ENCODE peak calls at places on chromosomes 1 and 21, in seven cellular contexts. One of them, this sample, is unnamed.

GRCh38 chr1:234607091-234608025 is 2.6 kb downstream of the IRF2BP2 start:
- DNase-seq in stimulated activated CD4-positive, alpha-beta T cell treated with anti-CD3 and anti-CD28 coated beads, Interleukin-4, amount 100 ng/mL, for 24 hours: peak
- DNase-seq in SW480: peak
- DNase-seq in tibial nerve: no peak
- DNase-seq in activated T-helper 1 cell treated with Interleukin-2 at 50 U/mL for 16 hours: no peak
- DNase-seq in HFFc6: no peak
- DNase-seq in body of pancreas: peak
- DNase-seq in this sample: peak

GRCh38 chr1:25833158-25833557 is 13.4 kb downstream of the MTFR1L start:
- DNase-seq in body of pancreas: no peak
- DNase-seq in tibial nerve: no peak
- DNase-seq in stimulated activated CD4-positive, alpha-beta T cell treated with anti-CD3 and anti-CD28 coated beads, Interleukin-4, amount 100 ng/mL, for 24 hours: no peak
- DNase-seq in HFFc6: no peak
- DNase-seq in activated T-helper 1 cell treated with Interleukin-2 at 50 U/mL for 16 hours: no peak
- DNase-seq in SW480: no peak
- DNase-seq in this sample: no peak

GRCh38 chr1:102776074-102776473 is 332.2 kb downstream of the COL11A1 start:
- DNase-seq in tibial nerve: no peak
- DNase-seq in SW480: peak
- DNase-seq in HFFc6: no peak
- DNase-seq in stimulated activated CD4-positive, alpha-beta T cell treated with anti-CD3 and anti-CD28 coated beads, Interleukin-4, amount 100 ng/mL, for 24 hours: no peak
- DNase-seq in body of pancreas: no peak
- DNase-seq in activated T-helper 1 cell treated with Interleukin-2 at 50 U/mL for 16 hours: no peak
- DNase-seq in this sample: no peak

GRCh38 chr1:17883136-17883535 is 128.0 kb downstream of the ACTL8 start:
- DNase-seq in stimulated activated CD4-positive, alpha-beta T cell treated with anti-CD3 and anti-CD28 coated beads, Interleukin-4, amount 100 ng/mL, for 24 hours: no peak
- DNase-seq in HFFc6: no peak
- DNase-seq in body of pancreas: no peak
- DNase-seq in SW480: no peak
- DNase-seq in tibial nerve: no peak
- DNase-seq in activated T-helper 1 cell treated with Interleukin-2 at 50 U/mL for 16 hours: no peak
- DNase-seq in this sample: no peak

GRCh38 chr1:49298304-49298703 is 521.6 kb upstream of the BEND5 start:
- DNase-seq in SW480: no peak
- DNase-seq in tibial nerve: no peak
- DNase-seq in body of pancreas: peak
- DNase-seq in HFFc6: no peak
- DNase-seq in stimulated activated CD4-positive, alpha-beta T cell treated with anti-CD3 and anti-CD28 coated beads, Interleukin-4, amount 100 ng/mL, for 24 hours: no peak
- DNase-seq in activated T-helper 1 cell treated with Interleukin-2 at 50 U/mL for 16 hours: no peak
- DNase-seq in this sample: no peak

GRCh38 chr1:80417651-80418050 is 1383.1 kb upstream of the ADGRL2 start:
- DNase-seq in SW480: no peak
- DNase-seq in body of pancreas: no peak
- DNase-seq in HFFc6: no peak
- DNase-seq in tibial nerve: no peak
- DNase-seq in stimulated activated CD4-positive, alpha-beta T cell treated with anti-CD3 and anti-CD28 coated beads, Interleukin-4, amount 100 ng/mL, for 24 hours: no peak
- DNase-seq in activated T-helper 1 cell treated with Interleukin-2 at 50 U/mL for 16 hours: no peak
- DNase-seq in this sample: no peak

GRCh38 chr1:157429841-157430240 is 122.5 kb downstream of the FCRL5 start:
- DNase-seq in SW480: no peak
- DNase-seq in stimulated activated CD4-positive, alpha-beta T cell treated with anti-CD3 and anti-CD28 coated beads, Interleukin-4, amount 100 ng/mL, for 24 hours: no peak
- DNase-seq in HFFc6: no peak
- DNase-seq in body of pancreas: no peak
- DNase-seq in tibial nerve: no peak
- DNase-seq in activated T-helper 1 cell treated with Interleukin-2 at 50 U/mL for 16 hours: no peak
- DNase-seq in this sample: no peak

GRCh38 chr21:31459457-31459856 is 115.4 kb upstream of the TIAM1 start:
- DNase-seq in HFFc6: no peak
- DNase-seq in stimulated activated CD4-positive, alpha-beta T cell treated with anti-CD3 and anti-CD28 coated beads, Interleukin-4, amount 100 ng/mL, for 24 hours: no peak
- DNase-seq in activated T-helper 1 cell treated with Interleukin-2 at 50 U/mL for 16 hours: no peak
- DNase-seq in tibial nerve: no peak
- DNase-seq in SW480: peak
- DNase-seq in body of pancreas: no peak
- DNase-seq in this sample: no peak

GRCh38 chr1:178353524-178353923 is 143.2 kb downstream of the CLEC20A start:
- DNase-seq in activated T-helper 1 cell treated with Interleukin-2 at 50 U/mL for 16 hours: no peak
- DNase-seq in SW480: no peak
- DNase-seq in HFFc6: no peak
- DNase-seq in tibial nerve: no peak
- DNase-seq in stimulated activated CD4-positive, alpha-beta T cell treated with anti-CD3 and anti-CD28 coated beads, Interleukin-4, amount 100 ng/mL, for 24 hours: no peak
- DNase-seq in body of pancreas: no peak
- DNase-seq in this sample: no peak

GRCh38 chr1:110227774-110228173 is 17.7 kb downstream of the KCNC4 start:
- DNase-seq in tibial nerve: no peak
- DNase-seq in body of pancreas: peak
- DNase-seq in activated T-helper 1 cell treated with Interleukin-2 at 50 U/mL for 16 hours: no peak
- DNase-seq in SW480: no peak
- DNase-seq in HFFc6: no peak
- DNase-seq in stimulated activated CD4-positive, alpha-beta T cell treated with anti-CD3 and anti-CD28 coated beads, Interleukin-4, amount 100 ng/mL, for 24 hours: no peak
- DNase-seq in this sample: no peak

GRCh38 chr1:91791103-91791502 is 94.8 kb downstream of the TGFBR3 start:
- DNase-seq in stimulated activated CD4-positive, alpha-beta T cell treated with anti-CD3 and anti-CD28 coated beads, Interleukin-4, amount 100 ng/mL, for 24 hours: no peak
- DNase-seq in HFFc6: no peak
- DNase-seq in body of pancreas: peak
- DNase-seq in SW480: peak
- DNase-seq in tibial nerve: no peak
- DNase-seq in activated T-helper 1 cell treated with Interleukin-2 at 50 U/mL for 16 hours: no peak
- DNase-seq in this sample: no peak

GRCh38 chr1:97159342-97159741 is 437.8 kb downstream of the PTBP2 start:
- DNase-seq in HFFc6: no peak
- DNase-seq in stimulated activated CD4-positive, alpha-beta T cell treated with anti-CD3 and anti-CD28 coated beads, Interleukin-4, amount 100 ng/mL, for 24 hours: no peak
- DNase-seq in SW480: no peak
- DNase-seq in activated T-helper 1 cell treated with Interleukin-2 at 50 U/mL for 16 hours: no peak
- DNase-seq in body of pancreas: no peak
- DNase-seq in tibial nerve: no peak
- DNase-seq in this sample: no peak

GRCh38 chr1:25198731-25199231 is 33.5 kb downstream of the SYF2 start:
- DNase-seq in body of pancreas: peak
- DNase-seq in HFFc6: no peak
- DNase-seq in tibial nerve: no peak
- DNase-seq in stimulated activated CD4-positive, alpha-beta T cell treated with anti-CD3 and anti-CD28 coated beads, Interleukin-4, amount 100 ng/mL, for 24 hours: no peak
- DNase-seq in activated T-helper 1 cell treated with Interleukin-2 at 50 U/mL for 16 hours: no peak
- DNase-seq in SW480: peak
- DNase-seq in this sample: no peak

GRCh38 chr1:37795340-37796110 is 1.9 kb downstream of the MANEAL start:
- DNase-seq in activated T-helper 1 cell treated with Interleukin-2 at 50 U/mL for 16 hours: peak
- DNase-seq in body of pancreas: peak
- DNase-seq in stimulated activated CD4-positive, alpha-beta T cell treated with anti-CD3 and anti-CD28 coated beads, Interleukin-4, amount 100 ng/mL, for 24 hours: peak
- DNase-seq in SW480: peak
- DNase-seq in tibial nerve: no peak
- DNase-seq in HFFc6: no peak
- DNase-seq in this sample: peak

GRCh38 chr1:155326659-155327058 is 6.0 kb downstream of the RUSC1 start:
- DNase-seq in tibial nerve: no peak
- DNase-seq in SW480: no peak
- DNase-seq in stimulated activated CD4-positive, alpha-beta T cell treated with anti-CD3 and anti-CD28 coated beads, Interleukin-4, amount 100 ng/mL, for 24 hours: no peak
- DNase-seq in activated T-helper 1 cell treated with Interleukin-2 at 50 U/mL for 16 hours: no peak
- DNase-seq in body of pancreas: no peak
- DNase-seq in HFFc6: no peak
- DNase-seq in this sample: no peak

GRCh38 chr1:211680752-211681327 is 5.4 kb upstream of the NEK2 start:
- DNase-seq in tibial nerve: no peak
- DNase-seq in body of pancreas: peak
- DNase-seq in HFFc6: peak
- DNase-seq in activated T-helper 1 cell treated with Interleukin-2 at 50 U/mL for 16 hours: peak
- DNase-seq in SW480: peak
- DNase-seq in stimulated activated CD4-positive, alpha-beta T cell treated with anti-CD3 and anti-CD28 coated beads, Interleukin-4, amount 100 ng/mL, for 24 hours: peak
- DNase-seq in this sample: peak

GRCh38 chr1:110450928-110451327 is at the start of gene PROK1:
- DNase-seq in HFFc6: no peak
- DNase-seq in activated T-helper 1 cell treated with Interleukin-2 at 50 U/mL for 16 hours: no peak
- DNase-seq in tibial nerve: no peak
- DNase-seq in body of pancreas: no peak
- DNase-seq in stimulated activated CD4-positive, alpha-beta T cell treated with anti-CD3 and anti-CD28 coated beads, Interleukin-4, amount 100 ng/mL, for 24 hours: no peak
- DNase-seq in SW480: no peak
- DNase-seq in this sample: no peak

GRCh38 chr1:54297596-54298283 is 97.8 kb downstream of the MRPL37 start:
- DNase-seq in activated T-helper 1 cell treated with Interleukin-2 at 50 U/mL for 16 hours: no peak
- DNase-seq in HFFc6: no peak
- DNase-seq in stimulated activated CD4-positive, alpha-beta T cell treated with anti-CD3 and anti-CD28 coated beads, Interleukin-4, amount 100 ng/mL, for 24 hours: no peak
- DNase-seq in body of pancreas: no peak
- DNase-seq in tibial nerve: no peak
- DNase-seq in SW480: no peak
- DNase-seq in this sample: no peak

GRCh38 chr1:116987256-116987555 is 14.4 kb upstream of the CD101 start:
- DNase-seq in HFFc6: no peak
- DNase-seq in activated T-helper 1 cell treated with Interleukin-2 at 50 U/mL for 16 hours: peak
- DNase-seq in tibial nerve: no peak
- DNase-seq in SW480: peak
- DNase-seq in stimulated activated CD4-positive, alpha-beta T cell treated with anti-CD3 and anti-CD28 coated beads, Interleukin-4, amount 100 ng/mL, for 24 hours: peak
- DNase-seq in body of pancreas: peak
- DNase-seq in this sample: peak

GRCh38 chr1:42221952-42222606 is 57.5 kb upstream of the GUCA2A start:
- DNase-seq in activated T-helper 1 cell treated with Interleukin-2 at 50 U/mL for 16 hours: no peak
- DNase-seq in HFFc6: peak
- DNase-seq in tibial nerve: no peak
- DNase-seq in stimulated activated CD4-positive, alpha-beta T cell treated with anti-CD3 and anti-CD28 coated beads, Interleukin-4, amount 100 ng/mL, for 24 hours: no peak
- DNase-seq in body of pancreas: no peak
- DNase-seq in SW480: peak
- DNase-seq in this sample: no peak

GRCh38 chr1:2611034-2611501 is 21.7 kb downstream of the MMEL1 start:
- DNase-seq in activated T-helper 1 cell treated with Interleukin-2 at 50 U/mL for 16 hours: no peak
- DNase-seq in SW480: peak
- DNase-seq in HFFc6: no peak
- DNase-seq in body of pancreas: no peak
- DNase-seq in stimulated activated CD4-positive, alpha-beta T cell treated with anti-CD3 and anti-CD28 coated beads, Interleukin-4, amount 100 ng/mL, for 24 hours: no peak
- DNase-seq in tibial nerve: no peak
- DNase-seq in this sample: no peak

GRCh38 chr1:204465469-204466415 is 28.9 kb downstream of the PIK3C2B start:
- DNase-seq in SW480: no peak
- DNase-seq in body of pancreas: no peak
- DNase-seq in tibial nerve: no peak
- DNase-seq in activated T-helper 1 cell treated with Interleukin-2 at 50 U/mL for 16 hours: no peak
- DNase-seq in stimulated activated CD4-positive, alpha-beta T cell treated with anti-CD3 and anti-CD28 coated beads, Interleukin-4, amount 100 ng/mL, for 24 hours: no peak
- DNase-seq in HFFc6: no peak
- DNase-seq in this sample: no peak

GRCh38 chr1:6447818-6448748 is 17.9 kb downstream of the TNFRSF25 start:
- DNase-seq in HFFc6: no peak
- DNase-seq in activated T-helper 1 cell treated with Interleukin-2 at 50 U/mL for 16 hours: no peak
- DNase-seq in tibial nerve: no peak
- DNase-seq in SW480: peak
- DNase-seq in body of pancreas: no peak
- DNase-seq in stimulated activated CD4-positive, alpha-beta T cell treated with anti-CD3 and anti-CD28 coated beads, Interleukin-4, amount 100 ng/mL, for 24 hours: no peak
- DNase-seq in this sample: no peak

GRCh38 chr1:45325816-45326506 is 734 bp upstream of the HPDL start:
- DNase-seq in HFFc6: no peak
- DNase-seq in activated T-helper 1 cell treated with Interleukin-2 at 50 U/mL for 16 hours: no peak
- DNase-seq in SW480: no peak
- DNase-seq in tibial nerve: no peak
- DNase-seq in stimulated activated CD4-positive, alpha-beta T cell treated with anti-CD3 and anti-CD28 coated beads, Interleukin-4, amount 100 ng/mL, for 24 hours: no peak
- DNase-seq in body of pancreas: no peak
- DNase-seq in this sample: no peak

GRCh38 chr1:54791880-54792522 is 9.1 kb downstream of the TTC22 start:
- DNase-seq in tibial nerve: no peak
- DNase-seq in SW480: no peak
- DNase-seq in activated T-helper 1 cell treated with Interleukin-2 at 50 U/mL for 16 hours: no peak
- DNase-seq in HFFc6: peak
- DNase-seq in body of pancreas: no peak
- DNase-seq in stimulated activated CD4-positive, alpha-beta T cell treated with anti-CD3 and anti-CD28 coated beads, Interleukin-4, amount 100 ng/mL, for 24 hours: peak
- DNase-seq in this sample: peak

GRCh38 chr1:219347843-219348475 is 174.3 kb downstream of the LYPLAL1 start:
- DNase-seq in body of pancreas: peak
- DNase-seq in HFFc6: no peak
- DNase-seq in activated T-helper 1 cell treated with Interleukin-2 at 50 U/mL for 16 hours: no peak
- DNase-seq in stimulated activated CD4-positive, alpha-beta T cell treated with anti-CD3 and anti-CD28 coated beads, Interleukin-4, amount 100 ng/mL, for 24 hours: no peak
- DNase-seq in SW480: no peak
- DNase-seq in tibial nerve: peak
- DNase-seq in this sample: no peak

GRCh38 chr1:24932725-24933294 is 2.7 kb upstream of the RUNX3 start:
- DNase-seq in activated T-helper 1 cell treated with Interleukin-2 at 50 U/mL for 16 hours: no peak
- DNase-seq in SW480: no peak
- DNase-seq in body of pancreas: no peak
- DNase-seq in tibial nerve: no peak
- DNase-seq in stimulated activated CD4-positive, alpha-beta T cell treated with anti-CD3 and anti-CD28 coated beads, Interleukin-4, amount 100 ng/mL, for 24 hours: no peak
- DNase-seq in HFFc6: no peak
- DNase-seq in this sample: no peak

GRCh38 chr1:165494949-165495810 is 48.6 kb upstream of the LRRC52 start:
- DNase-seq in SW480: no peak
- DNase-seq in activated T-helper 1 cell treated with Interleukin-2 at 50 U/mL for 16 hours: no peak
- DNase-seq in tibial nerve: no peak
- DNase-seq in stimulated activated CD4-positive, alpha-beta T cell treated with anti-CD3 and anti-CD28 coated beads, Interleukin-4, amount 100 ng/mL, for 24 hours: no peak
- DNase-seq in HFFc6: no peak
- DNase-seq in body of pancreas: no peak
- DNase-seq in this sample: no peak

GRCh38 chr1:107669996-107670395 is 295.0 kb downstream of the VAV3 start:
- DNase-seq in tibial nerve: peak
- DNase-seq in activated T-helper 1 cell treated with Interleukin-2 at 50 U/mL for 16 hours: no peak
- DNase-seq in SW480: no peak
- DNase-seq in body of pancreas: peak
- DNase-seq in HFFc6: no peak
- DNase-seq in stimulated activated CD4-positive, alpha-beta T cell treated with anti-CD3 and anti-CD28 coated beads, Interleukin-4, amount 100 ng/mL, for 24 hours: no peak
- DNase-seq in this sample: no peak

This sample was measured in DND-41.